ENCODE peak calls at places on chromosomes 2 and 18, in four cellular contexts. W is CD4-positive, alpha-beta T cell; N is cardiac muscle cell; A is right cardiac atrium. I is an unnamed sample. For H3K9me3, the result is how much of the 10 kb centered on the place peaks cover.

GRCh38 chr2:3115301-3116042 is 262.1 kb downstream of the EIPR1 start:
- DNase-seq in A (no peak), N (no peak), W (no peak), I (no peak)

GRCh38 chr2:141062016-141062415 is 1068.8 kb downstream of the LRP1B start:
- DNase-seq in W (no peak), N (no peak), A (no peak), I (no peak)

GRCh38 chr2:29518010-29518409 is 402.8 kb downstream of the CLIP4 start:
- DNase-seq in N (no peak), W (no peak), A (no peak), I (no peak)

GRCh38 chr2:88265352-88265960 is 95.3 kb downstream of the THNSL2 start:
- DNase-seq in W (no peak), A (no peak), N (no peak), I (no peak)

GRCh38 chr18:39862341-39862740 is 2092.7 kb upstream of the PIK3C3 start:
- DNase-seq in N (no peak), A (no peak), W (no peak), I (no peak)

GRCh38 chr2:182113334-182113733 is 127.7 kb downstream of the PPP1R1C start:
- DNase-seq in N (no peak), W (no peak), A (no peak), I (no peak)

GRCh38 chr18:43571078-43571689 is 293.9 kb upstream of the SYT4 start:
- DNase-seq in N (peak), W (no peak), A (no peak), I (no peak)

GRCh38 chr2:9212661-9213411 is 6.2 kb downstream of the ASAP2 start:
- DNase-seq in W (no peak), A (peak), N (no peak), I (no peak)

GRCh38 chr2:166365803-166366420 is 9.8 kb downstream of the SCN9A start:
- DNase-seq in A (no peak), W (no peak), N (no peak), I (no peak)

GRCh38 chr2:240205348-240205747 is 64.9 kb upstream of the OTOS start:
- DNase-seq in A (no peak), N (no peak), W (no peak), I (no peak)

GRCh38 chr2:176161817-176162626 is 4.9 kb downstream of the HOXD3 start:
- DNase-seq in N (no peak), W (no peak), A (no peak), I (no peak)
- H3K9me3 ChIP-seq in N (under half), W (under half), A (under half), I (under half)

DNA sequence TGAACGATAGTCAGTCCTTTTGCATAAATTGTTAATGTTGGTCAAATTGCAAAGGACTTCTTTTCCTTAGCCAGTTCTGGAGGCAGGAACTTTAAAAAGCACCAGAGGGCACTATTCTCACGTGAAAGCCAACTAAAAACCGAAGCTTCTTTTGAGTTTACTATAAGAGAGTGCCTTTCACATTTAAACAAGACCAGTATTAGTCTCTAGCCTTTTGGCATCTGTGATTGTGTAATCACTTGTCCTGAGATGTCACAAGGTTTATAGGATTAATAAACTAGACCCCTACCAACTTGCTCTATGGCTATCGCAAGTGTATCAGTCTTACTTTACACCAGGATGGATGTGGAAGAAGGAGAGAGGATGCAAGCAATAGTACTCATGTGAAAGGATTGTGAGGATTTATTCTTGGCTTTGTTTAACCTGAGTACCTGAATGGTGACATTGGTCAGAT is 14.4 kb upstream of the STAT4 start:
- DNase-seq in W (no peak), N (peak), A (no peak), I (no peak)
- H3K27ac ChIP-seq in W (no peak), N (no peak), A (no peak), I (no peak)

GRCh38 chr2:95311821-95312542 is 14.8 kb downstream of the KCNIP3 start:
- DNase-seq in N (no peak), A (peak), W (no peak), I (peak)

GRCh38 chr2:95309599-95309998 is 12.5 kb downstream of the KCNIP3 start:
- DNase-seq in W (no peak), N (no peak), A (peak), I (no peak)

GRCh38 chr2:95308426-95308990 is 11.4 kb downstream of the KCNIP3 start:
- DNase-seq in W (no peak), A (peak), N (no peak), I (no peak)

GRCh38 chr2:95310651-95311050 is 13.5 kb downstream of the KCNIP3 start:
- DNase-seq in A (peak), N (no peak), W (no peak), I (no peak)

GRCh38 chr2:95310211-95310610 is 13.1 kb downstream of the KCNIP3 start:
- DNase-seq in W (no peak), N (no peak), A (peak), I (no peak)
- H3K9me3 ChIP-seq in W (under half), N (under half), A (under half), I (under half)

DNA sequence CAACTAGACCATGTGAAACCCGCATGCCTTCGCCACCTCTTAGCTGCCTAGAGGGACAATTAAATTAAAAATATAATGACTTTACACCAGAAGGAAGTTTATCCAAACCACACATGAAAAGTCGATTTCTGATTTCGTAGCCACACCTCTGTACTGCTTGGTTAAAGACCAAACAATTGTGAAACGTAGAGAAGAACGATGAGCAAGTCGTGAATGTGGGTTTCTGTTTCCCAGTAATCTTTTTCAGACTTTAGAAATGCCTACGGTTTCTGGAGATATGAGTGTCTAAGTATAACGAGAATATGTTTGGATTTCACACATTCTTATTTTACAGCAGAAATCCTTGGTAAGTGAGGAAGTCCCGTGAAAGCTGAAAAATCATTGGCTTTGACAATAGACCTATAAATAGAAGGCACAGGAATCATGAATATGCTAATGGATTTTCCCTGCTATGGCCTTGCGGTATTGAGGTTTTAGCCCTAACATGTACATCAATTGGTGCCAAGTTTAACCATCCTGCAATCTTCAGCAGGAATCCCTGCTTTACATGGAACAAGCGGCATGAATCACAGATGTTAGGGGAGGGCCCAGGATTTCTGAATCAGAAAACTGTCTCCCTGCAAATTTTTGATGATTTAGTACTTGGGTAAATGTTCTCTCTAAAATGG is 105.6 kb downstream of the TTC32 start:
- DNase-seq in A (no peak), N (no peak), W (no peak), I (no peak)
- H3K27ac ChIP-seq in A (no peak), N (no peak), W (no peak), I (no peak)

GRCh38 chr18:8908792-8909510 is 193.5 kb upstream of the NDUFV2 start:
- DNase-seq in W (no peak), A (no peak), N (no peak), I (no peak)

GRCh38 chr18:8901019-8901418 is 195.7 kb downstream of the MTCL1 start:
- DNase-seq in N (no peak), W (no peak), A (no peak), I (no peak)

GRCh38 chr18:8898990-8899389 is 193.6 kb downstream of the MTCL1 start:
- DNase-seq in W (no peak), A (no peak), N (no peak), I (no peak)

GRCh38 chr18:8900552-8900951 is 195.2 kb downstream of the MTCL1 start:
- DNase-seq in A (no peak), N (no peak), W (no peak), I (no peak)

DNA sequence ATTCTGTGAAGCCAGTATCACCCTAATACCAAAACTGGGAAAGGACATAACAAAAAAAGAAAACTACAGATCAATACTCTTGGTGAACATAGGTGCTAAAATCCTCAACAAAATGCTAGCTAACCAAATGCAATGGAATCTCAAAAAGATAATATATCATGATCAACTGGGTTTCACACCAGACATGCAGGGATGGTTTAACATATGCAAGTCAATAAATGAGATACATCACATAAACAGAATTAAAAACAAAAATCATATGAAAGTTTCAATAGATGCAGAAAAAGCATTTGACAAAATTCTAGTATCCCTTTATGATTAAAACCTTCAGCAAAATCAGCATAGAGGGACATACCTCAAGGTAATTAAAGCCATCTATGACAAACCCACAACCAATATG is 198.2 kb upstream of the NDUFV2 start:
- DNase-seq in N (no peak), W (no peak), A (no peak), I (no peak)
- H3K9me3 ChIP-seq in N (under half), W (under half), A (under half), I (under half)

DNA sequence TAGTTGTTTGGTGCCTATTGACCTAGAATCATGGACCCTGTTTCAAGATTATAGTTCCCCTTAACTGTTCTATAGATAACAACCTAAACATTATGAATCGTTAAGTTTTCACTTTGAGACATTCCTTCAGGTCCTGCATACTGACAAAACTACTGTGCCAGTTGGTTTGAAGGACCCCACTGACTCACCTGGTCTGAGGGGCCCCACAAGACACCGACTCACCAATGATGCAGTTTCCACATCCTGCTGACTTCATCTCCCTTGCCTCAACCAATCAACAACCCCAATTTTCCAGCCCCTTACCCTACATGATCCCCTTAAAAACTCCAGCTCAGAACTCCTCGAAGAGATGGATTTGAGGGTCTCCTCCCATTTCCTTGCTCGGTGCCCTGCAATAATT is 89.6 kb upstream of the CCDC141 start:
- DNase-seq in W (no peak), A (no peak), N (no peak), I (no peak)
- H3K27ac ChIP-seq in W (no peak), A (no peak), N (no peak), I (no peak)

GRCh38 chr2:22756644-22757043 is 628.3 kb upstream of the KLHL29 start:
- DNase-seq in N (no peak), W (no peak), A (no peak), I (no peak)
- H3K9me3 ChIP-seq in N (under half), W (under half), A (under half), I (under half)

DNA sequence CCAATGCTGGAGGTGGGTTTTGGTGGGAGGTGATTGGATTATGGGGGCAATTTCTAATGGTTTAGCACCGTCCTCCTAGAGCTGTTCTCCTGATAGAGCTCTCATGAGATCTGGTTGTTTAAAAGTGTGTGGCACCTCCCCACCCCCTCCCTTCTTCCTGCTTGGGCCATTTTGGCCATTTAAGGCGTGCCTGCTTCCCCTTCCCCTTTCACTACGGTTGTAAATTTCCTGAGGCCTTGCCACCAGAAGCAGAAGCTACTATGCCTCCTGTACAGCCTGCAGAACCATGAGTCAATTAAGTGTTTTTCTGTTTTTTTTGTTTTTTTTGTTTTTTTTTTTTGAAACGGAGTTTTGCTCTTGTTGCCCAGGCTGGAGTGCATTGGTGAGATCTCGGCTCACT is 335.7 kb upstream of the HS6ST1 start:
- DNase-seq in A (no peak), W (no peak), N (no peak), I (no peak)
- H3K27ac ChIP-seq in A (no peak), W (no peak), N (no peak), I (no peak)

DNA sequence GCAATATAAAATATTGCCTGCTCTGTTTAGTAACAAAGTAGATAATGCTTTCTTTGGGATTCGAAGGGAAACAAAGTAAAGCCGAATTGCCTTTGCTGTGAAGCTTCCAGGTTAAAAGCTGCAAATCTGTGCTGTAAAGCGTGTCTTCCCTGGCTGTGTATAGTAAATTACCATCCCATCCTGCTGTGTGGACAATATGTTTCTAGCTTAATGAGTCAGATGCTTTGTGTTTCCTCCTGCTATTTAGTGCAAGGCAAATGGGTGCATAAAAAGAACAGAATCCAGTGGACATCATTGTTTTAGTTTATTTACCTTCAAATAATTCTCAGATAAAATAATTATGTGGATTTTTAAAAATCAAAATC is 265.1 kb downstream of the SOCS6 start:
- DNase-seq in N (no peak), W (no peak), A (no peak), I (no peak)
- H3K9me3 ChIP-seq in N (under half), W (under half), A (under half), I (under half)

DNA sequence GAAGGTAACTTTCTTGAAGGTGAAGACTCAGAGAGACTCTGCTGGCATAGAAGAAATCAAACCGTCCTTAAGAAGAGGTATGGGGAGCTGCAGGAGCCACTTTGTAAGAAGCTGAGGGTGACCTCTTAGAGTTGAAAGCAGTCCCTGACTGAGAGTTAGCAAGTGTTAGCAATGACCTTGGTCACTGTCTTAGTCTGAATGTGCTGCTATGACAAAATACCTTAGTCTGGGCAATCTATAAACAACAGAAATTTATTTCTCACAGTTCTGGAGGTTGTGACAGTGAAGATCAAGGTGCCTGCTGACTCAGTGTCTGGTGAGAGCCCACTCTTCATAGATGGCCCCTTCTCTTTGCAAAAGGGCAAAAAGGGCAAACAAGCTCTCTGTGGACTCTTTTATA is 35.7 kb upstream of the ACTR3 start:
- DNase-seq in W (no peak), N (no peak), A (no peak), I (no peak)
- H3K27ac ChIP-seq in W (no peak), N (no peak), A (no peak), I (no peak)

I was measured in kidney.